ENCODE peak calls at places on chromosomes 6 and 20, in ten cellular contexts. One of them, this sample, is unnamed.

GRCh38 chr6:170114187-170114945 is 176.5 kb downstream of the DLL1 start:
- DNase-seq in H1: no peak
- DNase-seq in RWPE2: no peak
- DNase-seq in fibroblast of lung: no peak
- DNase-seq in pancreas: no peak
- DNase-seq in OCI-LY7: no peak
- DNase-seq in tibial nerve: no peak
- DNase-seq in DND-41: no peak
- DNase-seq in cardiac muscle cell: no peak
- DNase-seq in IMR-90: no peak
- DNase-seq in this sample: no peak

GRCh38 chr6:130215526-130215925 is 7.2 kb downstream of the SAMD3 start:
- DNase-seq in OCI-LY7: no peak
- DNase-seq in DND-41: peak; percentile 10
- DNase-seq in IMR-90: no peak
- DNase-seq in fibroblast of lung: no peak
- DNase-seq in RWPE2: no peak
- DNase-seq in H1: no peak
- DNase-seq in tibial nerve: no peak
- DNase-seq in pancreas: no peak
- DNase-seq in cardiac muscle cell: no peak
- DNase-seq in this sample: no peak

GRCh38 chr6:45584127-45584526 is 206.4 kb upstream of the SUPT3H start:
- DNase-seq in OCI-LY7: no peak
- DNase-seq in RWPE2: no peak
- DNase-seq in H1: no peak
- DNase-seq in pancreas: no peak
- DNase-seq in DND-41: no peak
- DNase-seq in IMR-90: no peak
- DNase-seq in tibial nerve: no peak
- DNase-seq in cardiac muscle cell: no peak
- DNase-seq in fibroblast of lung: no peak
- DNase-seq in this sample: no peak

GRCh38 chr20:1417273-1417672 is 24.4 kb upstream of the FKBP1A start:
- DNase-seq in pancreas: no peak
- DNase-seq in RWPE2: no peak
- DNase-seq in fibroblast of lung: peak; percentile 48
- DNase-seq in H1: no peak
- DNase-seq in IMR-90: peak; percentile 49
- DNase-seq in DND-41: no peak
- DNase-seq in tibial nerve: no peak
- DNase-seq in cardiac muscle cell: peak; percentile 30
- DNase-seq in OCI-LY7: no peak
- DNase-seq in this sample: no peak

GRCh38 chr20:23669327-23669726 is 19.5 kb downstream of the CST4 start:
- DNase-seq in H1: no peak
- DNase-seq in DND-41: no peak
- DNase-seq in tibial nerve: no peak
- DNase-seq in fibroblast of lung: no peak
- DNase-seq in OCI-LY7: no peak
- DNase-seq in cardiac muscle cell: no peak
- DNase-seq in pancreas: no peak
- DNase-seq in IMR-90: no peak
- DNase-seq in RWPE2: no peak
- DNase-seq in this sample: no peak

GRCh38 chr6:152232494-152233151 is 404.5 kb downstream of the SYNE1 start:
- DNase-seq in fibroblast of lung: peak; percentile 76
- DNase-seq in pancreas: no peak
- DNase-seq in H1: no peak
- DNase-seq in OCI-LY7: no peak
- DNase-seq in IMR-90: peak; percentile 67
- DNase-seq in tibial nerve: peak; percentile 25
- DNase-seq in DND-41: no peak
- DNase-seq in cardiac muscle cell: peak; percentile 85
- DNase-seq in RWPE2: no peak
- DNase-seq in this sample: no peak

GRCh38 chr6:15608406-15608805 is 54.4 kb downstream of the DTNBP1 start:
- DNase-seq in IMR-90: peak; percentile 89
- DNase-seq in cardiac muscle cell: peak; percentile 66
- DNase-seq in pancreas: no peak
- DNase-seq in DND-41: no peak
- DNase-seq in OCI-LY7: no peak
- DNase-seq in tibial nerve: no peak
- DNase-seq in H1: no peak
- DNase-seq in RWPE2: no peak
- DNase-seq in fibroblast of lung: peak; percentile 74
- DNase-seq in this sample: peak; percentile 26

GRCh38 chr20:31560900-31561598 is 44.0 kb upstream of the ID1 start:
- DNase-seq in RWPE2: peak; percentile 96
- DNase-seq in tibial nerve: no peak
- DNase-seq in IMR-90: peak; percentile 98
- DNase-seq in DND-41: no peak
- DNase-seq in H1: no peak
- DNase-seq in fibroblast of lung: peak; percentile 98
- DNase-seq in cardiac muscle cell: peak; percentile 90
- DNase-seq in OCI-LY7: no peak
- DNase-seq in pancreas: no peak
- DNase-seq in this sample: no peak

GRCh38 chr6:110355727-110356126 is 2.4 kb downstream of the METTL24 start:
- DNase-seq in OCI-LY7: no peak
- DNase-seq in cardiac muscle cell: no peak
- DNase-seq in H1: no peak
- DNase-seq in fibroblast of lung: no peak
- DNase-seq in DND-41: no peak
- DNase-seq in tibial nerve: no peak
- DNase-seq in RWPE2: no peak
- DNase-seq in IMR-90: no peak
- DNase-seq in pancreas: no peak
- DNase-seq in this sample: no peak

GRCh38 chr6:33620158-33620583 is 951 bp upstream of the ITPR3 start:
- DNase-seq in OCI-LY7: peak; percentile 61
- DNase-seq in RWPE2: no peak
- DNase-seq in IMR-90: no peak
- DNase-seq in cardiac muscle cell: no peak
- DNase-seq in tibial nerve: peak; percentile 33
- DNase-seq in fibroblast of lung: peak; percentile 35
- DNase-seq in pancreas: no peak
- DNase-seq in H1: no peak
- DNase-seq in DND-41: peak; percentile 70
- DNase-seq in this sample: peak; percentile 30

GRCh38 chr6:170459451-170459850 is 93.7 kb downstream of the PSMB1 start:
- DNase-seq in pancreas: no peak
- DNase-seq in H1: no peak
- DNase-seq in RWPE2: no peak
- DNase-seq in IMR-90: peak; percentile 68
- DNase-seq in OCI-LY7: no peak
- DNase-seq in fibroblast of lung: peak; percentile 60
- DNase-seq in DND-41: no peak
- DNase-seq in tibial nerve: no peak
- DNase-seq in cardiac muscle cell: peak; percentile 58
- DNase-seq in this sample: peak; percentile 34

DNA sequence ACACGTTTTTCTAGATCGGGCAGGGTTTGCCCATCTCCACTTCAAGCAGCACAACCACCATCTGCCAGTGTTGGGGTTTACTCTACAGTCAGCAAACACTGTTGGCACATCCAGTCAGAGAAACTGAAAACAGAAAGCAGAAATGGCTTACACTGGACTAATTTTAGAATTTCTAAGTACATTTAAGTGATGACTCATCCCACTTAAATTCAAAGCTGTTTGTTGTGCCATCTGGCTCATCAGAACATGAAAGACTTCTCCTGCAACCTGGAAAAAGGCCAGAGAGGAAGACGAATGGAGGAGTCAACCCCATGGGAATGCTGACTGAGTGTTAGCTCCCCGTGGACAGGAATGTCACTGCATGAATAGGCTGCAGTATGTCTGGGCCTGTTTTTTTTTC is 21.8 kb downstream of the FAM209B start:
- DNase-seq in DND-41: no peak
- DNase-seq in H1: no peak
- DNase-seq in pancreas: no peak
- DNase-seq in OCI-LY7: peak; percentile 63
- DNase-seq in fibroblast of lung: peak; percentile 98
- DNase-seq in tibial nerve: peak; percentile 23
- DNase-seq in cardiac muscle cell: peak; percentile 97
- DNase-seq in IMR-90: peak; percentile 90
- DNase-seq in RWPE2: peak; percentile 97
- DNase-seq in this sample: no peak
- TF ChIP-seq CTCF in DND-41: no peak
- TF ChIP-seq CTCF in H1: no peak
- TF ChIP-seq CTCF in pancreas: no peak
- TF ChIP-seq CTCF in OCI-LY7: no peak
- TF ChIP-seq CTCF in fibroblast of lung: peak; percentile 17
- TF ChIP-seq CTCF in tibial nerve: no peak
- TF ChIP-seq CTCF in cardiac muscle cell: no peak
- TF ChIP-seq CTCF in IMR-90: no peak
- TF ChIP-seq CTCF in RWPE2: no peak
- TF ChIP-seq CTCF in this sample: peak; percentile 12

DNA sequence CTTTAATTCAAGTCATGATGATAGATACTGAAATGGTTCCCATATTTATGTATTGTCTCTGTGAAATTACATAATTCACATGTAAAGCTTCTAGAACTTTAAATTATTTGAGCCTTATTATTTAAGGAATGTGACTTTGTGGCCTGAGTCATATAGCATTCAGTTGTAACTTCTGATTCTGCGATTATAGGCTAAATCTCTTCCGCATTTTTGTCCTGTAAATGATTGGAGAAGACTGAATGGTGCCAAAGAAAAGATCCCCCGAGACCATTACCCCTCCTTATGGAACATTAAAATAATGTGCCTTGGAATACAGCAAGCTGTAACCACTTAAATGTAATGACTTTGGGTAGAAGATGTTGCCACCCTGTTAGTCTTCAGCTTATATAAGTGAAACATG is 63.3 kb upstream of the MAP7 start:
- DNase-seq in H1: no peak
- DNase-seq in DND-41: no peak
- DNase-seq in IMR-90: peak; percentile 19
- DNase-seq in tibial nerve: no peak
- DNase-seq in pancreas: no peak
- DNase-seq in cardiac muscle cell: no peak
- DNase-seq in RWPE2: no peak
- DNase-seq in fibroblast of lung: peak; percentile 56
- DNase-seq in OCI-LY7: no peak
- DNase-seq in this sample: no peak
- H3K4me1 ChIP-seq in H1: no peaks in the 10 kb centered on the region
- H3K4me1 ChIP-seq in DND-41: no peaks in the 10 kb centered on the region
- H3K4me1 ChIP-seq in IMR-90: peaks cover 16% of the 10 kb centered on the region
- H3K4me1 ChIP-seq in tibial nerve: peaks cover 11% of the 10 kb centered on the region
- H3K4me1 ChIP-seq in pancreas: peaks cover 7% of the 10 kb centered on the region
- H3K4me1 ChIP-seq in cardiac muscle cell: no peaks in the 10 kb centered on the region
- H3K4me1 ChIP-seq in RWPE2: peaks cover 21% of the 10 kb centered on the region
- H3K4me1 ChIP-seq in fibroblast of lung: peaks cover 15% of the 10 kb centered on the region
- H3K4me1 ChIP-seq in OCI-LY7: no peaks in the 10 kb centered on the region
- H3K4me1 ChIP-seq in this sample: peaks cover 28% of the 10 kb centered on the region

DNA sequence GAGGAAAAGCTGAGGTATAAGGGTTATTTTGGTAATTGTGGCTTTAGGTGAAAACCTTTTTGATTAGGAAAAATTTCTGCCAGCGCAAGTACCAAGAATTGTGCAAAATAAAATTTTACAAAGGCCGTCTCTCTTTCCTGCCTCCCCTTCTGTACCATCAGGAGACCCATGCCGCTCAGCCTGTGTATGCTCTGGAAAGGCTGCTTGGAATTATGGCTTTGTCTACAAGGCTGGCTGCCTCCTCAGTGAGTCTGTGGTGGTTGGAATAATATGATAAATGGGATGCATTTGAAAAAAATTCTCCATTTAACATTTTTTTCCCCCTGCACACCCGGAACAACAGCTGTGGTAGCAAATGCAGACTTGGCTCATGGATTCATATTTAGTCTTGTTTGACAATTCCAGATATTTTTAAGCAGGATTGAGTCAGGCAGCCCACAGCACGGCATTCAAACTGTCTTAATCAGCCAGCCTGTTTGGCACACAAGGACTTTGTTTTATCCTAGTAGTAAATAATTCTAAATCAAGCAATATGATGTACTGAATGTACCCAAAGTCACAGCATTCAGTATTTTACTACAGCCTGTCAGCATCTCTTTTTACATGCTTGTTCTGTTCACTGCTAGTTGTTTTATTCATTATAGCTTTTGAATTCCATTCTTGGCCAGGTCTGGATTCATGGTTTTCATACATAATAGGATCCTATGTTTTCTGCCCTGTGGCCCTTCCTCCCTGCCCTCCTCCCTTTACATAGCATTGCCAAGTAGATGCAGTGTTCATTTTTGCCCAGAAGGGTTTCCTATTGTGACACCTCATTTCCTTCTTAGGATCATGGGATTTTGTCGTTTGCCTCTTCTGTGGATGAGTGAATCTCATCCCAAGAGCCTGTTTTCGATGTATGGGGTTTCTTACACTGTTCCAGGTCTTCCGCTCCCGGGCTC is 68.0 kb downstream of the LRRC1 start:
- DNase-seq in OCI-LY7: no peak
- DNase-seq in DND-41: no peak
- DNase-seq in H1: no peak
- DNase-seq in cardiac muscle cell: peak; percentile 51
- DNase-seq in RWPE2: no peak
- DNase-seq in IMR-90: peak; percentile 93
- DNase-seq in fibroblast of lung: peak; percentile 96
- DNase-seq in tibial nerve: no peak
- DNase-seq in pancreas: no peak
- DNase-seq in this sample: no peak
- TF ChIP-seq CTCF in OCI-LY7: no peak
- TF ChIP-seq CTCF in DND-41: no peak
- TF ChIP-seq CTCF in H1: no peak
- TF ChIP-seq CTCF in cardiac muscle cell: no peak
- TF ChIP-seq CTCF in RWPE2: no peak
- TF ChIP-seq CTCF in IMR-90: no peak
- TF ChIP-seq CTCF in fibroblast of lung: no peak
- TF ChIP-seq CTCF in tibial nerve: no peak
- TF ChIP-seq CTCF in pancreas: no peak
- TF ChIP-seq CTCF in this sample: no peak

GRCh38 chr20:19313342-19314069 is 101.1 kb downstream of the SLC24A3 start:
- DNase-seq in OCI-LY7: no peak
- DNase-seq in tibial nerve: no peak
- DNase-seq in cardiac muscle cell: no peak
- DNase-seq in RWPE2: no peak
- DNase-seq in fibroblast of lung: no peak
- DNase-seq in IMR-90: no peak
- DNase-seq in DND-41: no peak
- DNase-seq in H1: no peak
- DNase-seq in pancreas: no peak
- DNase-seq in this sample: no peak

GRCh38 chr20:19310541-19310940 is 98.1 kb downstream of the SLC24A3 start:
- DNase-seq in tibial nerve: no peak
- DNase-seq in cardiac muscle cell: no peak
- DNase-seq in OCI-LY7: no peak
- DNase-seq in DND-41: no peak
- DNase-seq in pancreas: no peak
- DNase-seq in IMR-90: no peak
- DNase-seq in RWPE2: no peak
- DNase-seq in fibroblast of lung: no peak
- DNase-seq in H1: no peak
- DNase-seq in this sample: no peak

GRCh38 chr20:19317240-19318069 is 105.0 kb downstream of the SLC24A3 start:
- DNase-seq in RWPE2: no peak
- DNase-seq in DND-41: no peak
- DNase-seq in OCI-LY7: no peak
- DNase-seq in H1: no peak
- DNase-seq in tibial nerve: no peak
- DNase-seq in pancreas: no peak
- DNase-seq in fibroblast of lung: no peak
- DNase-seq in cardiac muscle cell: no peak
- DNase-seq in IMR-90: no peak
- DNase-seq in this sample: peak; percentile 9

GRCh38 chr20:19314619-19315018 is 102.2 kb downstream of the SLC24A3 start:
- DNase-seq in H1: no peak
- DNase-seq in tibial nerve: no peak
- DNase-seq in IMR-90: no peak
- DNase-seq in cardiac muscle cell: no peak
- DNase-seq in pancreas: no peak
- DNase-seq in fibroblast of lung: no peak
- DNase-seq in DND-41: no peak
- DNase-seq in RWPE2: no peak
- DNase-seq in OCI-LY7: no peak
- DNase-seq in this sample: no peak
- H3K4me1 ChIP-seq in H1: no peaks in the 10 kb centered on the region
- H3K4me1 ChIP-seq in tibial nerve: peaks cover 13% of the 10 kb centered on the region
- H3K4me1 ChIP-seq in IMR-90: no peaks in the 10 kb centered on the region
- H3K4me1 ChIP-seq in cardiac muscle cell: no peaks in the 10 kb centered on the region
- H3K4me1 ChIP-seq in pancreas: no peaks in the 10 kb centered on the region
- H3K4me1 ChIP-seq in fibroblast of lung: no peaks in the 10 kb centered on the region
- H3K4me1 ChIP-seq in DND-41: no peaks in the 10 kb centered on the region
- H3K4me1 ChIP-seq in RWPE2: peaks cover 8% of the 10 kb centered on the region
- H3K4me1 ChIP-seq in OCI-LY7: no peaks in the 10 kb centered on the region
- H3K4me1 ChIP-seq in this sample: peaks cover 13% of the 10 kb centered on the region

This sample was measured in heart right ventricle.